ENCODE peak calls at places on chromosomes 16 and 17, in four cellular contexts. One of them, this sample, is unnamed. For H3K4me1, the result is how much of the 10 kb centered on the place peaks cover.

GRCh38 chr17:15963670-15964110 is 18.8 kb downstream of the ADORA2B start:
- DNase-seq in transverse colon: no peak
- DNase-seq in spleen: no peak
- DNase-seq in stomach: no peak
- DNase-seq in this sample: no peak

GRCh38 chr17:52383493-52384100 is 225.1 kb upstream of the CA10 start:
- DNase-seq in spleen: no peak
- DNase-seq in transverse colon: peak
- DNase-seq in stomach: peak
- DNase-seq in this sample: peak

GRCh38 chr17:66711936-66712335 is 123.0 kb upstream of the CACNG5 start:
- DNase-seq in transverse colon: peak
- DNase-seq in stomach: peak
- DNase-seq in spleen: no peak
- DNase-seq in this sample: peak

GRCh38 chr16:79970551-79971236 is 370.2 kb upstream of the MAF start:
- DNase-seq in stomach: no peak
- DNase-seq in transverse colon: peak
- DNase-seq in spleen: no peak
- DNase-seq in this sample: peak

GRCh38 chr17:36652716-36653115 is 51.3 kb downstream of the MRM1 start:
- DNase-seq in stomach: no peak
- DNase-seq in transverse colon: peak
- DNase-seq in spleen: no peak
- DNase-seq in this sample: no peak

GRCh38 chr17:79081571-79082276 is 7.1 kb downstream of the ENGASE start:
- DNase-seq in transverse colon: no peak
- DNase-seq in spleen: peak
- DNase-seq in stomach: no peak
- DNase-seq in this sample: no peak

GRCh38 chr16:49183911-49184310 is 97.7 kb downstream of the CBLN1 start:
- DNase-seq in stomach: no peak
- DNase-seq in transverse colon: peak
- DNase-seq in spleen: no peak
- DNase-seq in this sample: no peak

GRCh38 chr16:50673496-50674275 is 7.4 kb downstream of the SNX20 start:
- DNase-seq in stomach: no peak
- DNase-seq in spleen: peak
- DNase-seq in transverse colon: no peak
- DNase-seq in this sample: no peak

GRCh38 chr17:30235386-30236296 is at the start of gene SLC6A4:
- DNase-seq in transverse colon: no peak
- DNase-seq in spleen: peak
- DNase-seq in stomach: no peak
- DNase-seq in this sample: peak

GRCh38 chr16:88906535-88907105 is 40.2 kb upstream of the PABPN1L start:
- DNase-seq in stomach: no peak
- DNase-seq in transverse colon: no peak
- DNase-seq in spleen: no peak
- DNase-seq in this sample: peak

GRCh38 chr17:10651927-10652326 is 5.2 kb downstream of the MYH3 start:
- DNase-seq in stomach: no peak
- DNase-seq in spleen: no peak
- DNase-seq in transverse colon: no peak
- DNase-seq in this sample: no peak

GRCh38 chr16:56190903-56191806 is at the start of gene GNAO1:
- DNase-seq in transverse colon: peak
- DNase-seq in spleen: peak
- DNase-seq in stomach: peak
- DNase-seq in this sample: peak

GRCh38 chr16:58020628-58021521 is 4.7 kb upstream of the MMP15 start:
- DNase-seq in transverse colon: peak
- DNase-seq in stomach: peak
- DNase-seq in spleen: peak
- DNase-seq in this sample: no peak

GRCh38 chr16:63689068-63689467 is 1432.8 kb downstream of the CDH11 start:
- DNase-seq in spleen: no peak
- DNase-seq in stomach: no peak
- DNase-seq in transverse colon: no peak
- DNase-seq in this sample: no peak

GRCh38 chr16:79372504-79373184 is 227.9 kb downstream of the MAF start:
- DNase-seq in stomach: no peak
- DNase-seq in spleen: no peak
- DNase-seq in transverse colon: no peak
- DNase-seq in this sample: peak

GRCh38 chr16:17755158-17755557 is 284.4 kb upstream of the XYLT1 start:
- DNase-seq in stomach: no peak
- DNase-seq in spleen: no peak
- DNase-seq in transverse colon: no peak
- DNase-seq in this sample: no peak

GRCh38 chr17:45381001-45381400 is 51.7 kb downstream of the ARHGAP27 start:
- DNase-seq in spleen: no peak
- DNase-seq in transverse colon: no peak
- DNase-seq in stomach: peak
- DNase-seq in this sample: peak

GRCh38 chr17:31544186-31544585 is 152.7 kb downstream of the RAB11FIP4 start:
- DNase-seq in transverse colon: no peak
- DNase-seq in spleen: peak
- DNase-seq in stomach: no peak
- DNase-seq in this sample: no peak

GRCh38 chr17:79039171-79039570 is 15.2 kb downstream of the C1QTNF1 start:
- DNase-seq in transverse colon: no peak
- DNase-seq in spleen: peak
- DNase-seq in stomach: no peak
- DNase-seq in this sample: no peak

GRCh38 chr16:66549284-66550131 is at the start of gene TK2:
- DNase-seq in transverse colon: peak
- DNase-seq in spleen: peak
- DNase-seq in stomach: peak
- DNase-seq in this sample: peak

GRCh38 chr17:63406689-63407330 is 39.3 kb downstream of the CYB561 start:
- DNase-seq in spleen: no peak
- DNase-seq in transverse colon: peak
- DNase-seq in stomach: peak
- DNase-seq in this sample: no peak

GRCh38 chr16:84194470-84195200 is 3.7 kb downstream of the ADAD2 start:
- DNase-seq in transverse colon: no peak
- DNase-seq in stomach: no peak
- DNase-seq in spleen: no peak
- DNase-seq in this sample: peak

GRCh38 chr17:80189611-80190010 is 19.8 kb downstream of the CARD14 start:
- DNase-seq in stomach: no peak
- DNase-seq in transverse colon: no peak
- DNase-seq in spleen: no peak
- DNase-seq in this sample: peak

GRCh38 chr17:9928601-9929341 is 23.7 kb upstream of the RCVRN start:
- DNase-seq in transverse colon: no peak
- DNase-seq in stomach: no peak
- DNase-seq in spleen: no peak
- DNase-seq in this sample: no peak

GRCh38 chr17:15966183-15966878 is 21.4 kb downstream of the ADORA2B start:
- DNase-seq in transverse colon: peak
- DNase-seq in stomach: peak
- DNase-seq in spleen: peak
- DNase-seq in this sample: no peak

GRCh38 chr16:88649924-88650748 is 717 bp downstream of the CYBA start:
- DNase-seq in transverse colon: peak
- DNase-seq in spleen: peak
- DNase-seq in stomach: peak
- DNase-seq in this sample: peak

GRCh38 chr16:55285586-55285985 is 38.4 kb upstream of the IRX6 start:
- DNase-seq in stomach: no peak
- DNase-seq in spleen: no peak
- DNase-seq in transverse colon: no peak
- DNase-seq in this sample: no peak

GRCh38 chr17:10156579-10157488 is 41.6 kb downstream of the GAS7 start:
- DNase-seq in transverse colon: peak
- DNase-seq in spleen: peak
- DNase-seq in stomach: peak
- DNase-seq in this sample: peak

GRCh38 chr17:39547713-39548478 is 59.8 kb downstream of the NEUROD2 start:
- DNase-seq in stomach: peak
- DNase-seq in spleen: peak
- DNase-seq in transverse colon: peak
- DNase-seq in this sample: peak

GRCh38 chr17:38659415-38659814 is 15.3 kb downstream of the EPOP start:
- DNase-seq in stomach: no peak
- DNase-seq in spleen: no peak
- DNase-seq in transverse colon: no peak
- DNase-seq in this sample: no peak

GRCh38 chr16:4052801-4053662 is 63.2 kb downstream of the ADCY9 start:
- DNase-seq in spleen: peak
- DNase-seq in stomach: no peak
- DNase-seq in transverse colon: peak
- DNase-seq in this sample: no peak

GRCh38 chr17:46896991-46897390 is 26.0 kb upstream of the GOSR2 start:
- DNase-seq in spleen: peak
- DNase-seq in stomach: no peak
- DNase-seq in transverse colon: no peak
- DNase-seq in this sample: no peak

DNA sequence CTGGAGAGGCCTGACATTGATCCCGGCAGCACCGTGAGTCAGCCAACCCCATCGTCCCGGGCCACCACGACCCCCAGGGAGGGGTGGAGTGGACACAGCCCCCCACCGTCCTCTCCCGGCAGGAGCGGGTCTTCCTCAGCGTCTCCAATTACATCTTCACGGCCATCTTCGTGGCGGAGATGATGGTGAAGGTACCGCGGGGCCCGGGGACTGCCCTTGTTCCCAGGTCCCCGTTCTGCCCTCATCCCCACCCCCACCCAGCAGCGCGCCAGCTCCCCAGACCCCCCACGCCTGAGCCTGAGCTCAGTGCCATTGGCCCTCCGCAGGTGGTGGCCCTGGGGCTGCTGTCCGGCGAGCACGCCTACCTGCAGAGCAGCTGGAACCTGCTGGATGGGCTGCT is 14.6 kb downstream of the TPSG1 start:
- DNase-seq in spleen: no peak
- DNase-seq in transverse colon: no peak
- DNase-seq in stomach: no peak
- DNase-seq in this sample: no peak
- H3K4me3 ChIP-seq in spleen: no peak
- H3K4me3 ChIP-seq in transverse colon: no peak
- H3K4me3 ChIP-seq in stomach: no peak
- H3K4me3 ChIP-seq in this sample: no peak

DNA sequence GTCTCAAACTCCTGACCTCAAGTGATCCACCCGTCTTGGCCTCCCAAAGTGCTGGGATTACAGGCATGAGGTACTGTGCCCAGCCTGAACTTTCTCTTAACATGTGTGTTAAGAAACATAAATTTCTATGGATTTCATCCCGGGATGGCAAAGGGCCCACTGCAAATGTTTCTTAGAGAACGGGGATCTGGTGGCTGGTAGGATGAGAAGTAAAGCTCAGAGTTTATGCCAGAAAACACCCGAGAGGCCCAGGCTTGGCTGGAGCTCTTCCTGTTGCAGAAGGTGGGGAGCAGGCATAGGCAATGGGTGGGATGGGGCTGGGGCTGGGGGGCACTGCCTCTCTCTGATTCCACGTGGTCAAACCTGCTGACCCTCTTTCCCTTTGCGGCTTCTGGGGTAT is 5.6 kb upstream of the CARHSP1 start:
- DNase-seq in stomach: no peak
- DNase-seq in transverse colon: no peak
- DNase-seq in spleen: no peak
- DNase-seq in this sample: no peak
- H3K4me1 ChIP-seq in stomach: under half
- H3K4me1 ChIP-seq in transverse colon: under half
- H3K4me1 ChIP-seq in spleen: under half
- H3K4me1 ChIP-seq in this sample: under half

GRCh38 chr17:65099941-65100315 is 37.2 kb upstream of the RGS9 start:
- DNase-seq in stomach: peak
- DNase-seq in spleen: peak
- DNase-seq in transverse colon: peak
- DNase-seq in this sample: peak

GRCh38 chr17:65100316-65101140 is 36.6 kb upstream of the RGS9 start:
- DNase-seq in spleen: peak
- DNase-seq in transverse colon: peak
- DNase-seq in stomach: peak
- DNase-seq in this sample: peak

GRCh38 chr17:65102788-65103187 is 34.4 kb upstream of the RGS9 start:
- DNase-seq in spleen: no peak
- DNase-seq in transverse colon: no peak
- DNase-seq in stomach: no peak
- DNase-seq in this sample: no peak

GRCh38 chr17:65102235-65102634 is 34.9 kb upstream of the RGS9 start:
- DNase-seq in spleen: no peak
- DNase-seq in transverse colon: no peak
- DNase-seq in stomach: no peak
- DNase-seq in this sample: no peak

GRCh38 chr17:65101371-65101770 is 35.8 kb upstream of the RGS9 start:
- DNase-seq in spleen: no peak
- DNase-seq in transverse colon: no peak
- DNase-seq in stomach: no peak
- DNase-seq in this sample: no peak
- TF ChIP-seq POLR2AphosphoS5 in spleen: no peak
- TF ChIP-seq POLR2AphosphoS5 in transverse colon: no peak
- TF ChIP-seq POLR2AphosphoS5 in stomach: no peak
- TF ChIP-seq POLR2AphosphoS5 in this sample: no peak

DNA sequence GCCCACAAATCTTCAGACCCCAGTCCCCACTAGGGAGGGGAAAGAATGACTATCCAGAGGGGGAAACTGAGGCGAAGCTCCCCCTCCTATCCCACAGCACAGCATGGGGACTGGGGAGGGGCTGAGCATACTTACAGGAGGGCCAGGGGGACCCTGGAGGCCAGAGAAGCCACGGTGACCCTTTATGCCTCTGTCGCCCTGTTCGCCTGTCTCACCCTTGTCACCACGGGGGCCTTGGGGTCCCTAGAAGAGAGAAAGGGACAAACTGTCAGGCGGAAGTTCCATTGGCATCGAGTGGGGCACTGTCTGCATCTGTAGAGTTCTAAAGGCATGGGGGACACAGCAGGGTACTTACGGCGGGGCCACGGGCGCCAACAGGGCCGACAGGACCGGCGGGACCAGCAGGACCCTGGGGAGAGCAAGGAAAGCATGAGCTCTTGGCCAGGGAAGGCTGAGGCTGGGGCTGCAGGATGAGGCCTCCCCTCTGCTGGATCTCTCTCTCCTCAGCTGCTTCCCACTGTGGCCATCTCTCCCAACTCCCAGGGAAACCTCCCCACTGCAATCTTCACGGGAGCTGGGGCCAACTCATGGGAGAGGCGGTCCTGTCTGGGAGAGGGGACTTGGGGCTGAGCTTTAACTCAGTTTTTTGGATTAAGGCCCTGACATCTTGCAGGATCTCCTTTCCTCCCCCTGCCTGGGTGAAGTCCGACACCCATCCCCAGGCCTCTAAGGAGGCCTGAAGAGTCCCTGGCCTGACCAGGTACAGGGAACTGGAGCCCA is 13.5 kb downstream of the COL1A1 start:
- DNase-seq in spleen: no peak
- DNase-seq in stomach: no peak
- DNase-seq in transverse colon: no peak
- DNase-seq in this sample: no peak
- H3K4me3 ChIP-seq in spleen: no peak
- H3K4me3 ChIP-seq in stomach: no peak
- H3K4me3 ChIP-seq in transverse colon: no peak
- H3K4me3 ChIP-seq in this sample: no peak

This sample was measured in upper lobe of left lung.